ENCODE peak calls at places on chromosome 7, in nine cellular contexts. One of them, this sample, is unnamed. For H3K27me3, the result is how much of the 10 kb centered on the place peaks cover.

GRCh38 chr7:108455833-108456677 is at the start of gene NRCAM:
- DNase-seq in K562: peak
- DNase-seq in PC-3: no peak
- DNase-seq in fibroblast of lung: peak
- DNase-seq in mammary epithelial cell: peak
- DNase-seq in neural progenitor cell: peak
- DNase-seq in RWPE2: peak
- DNase-seq in hepatocyte: peak
- DNase-seq in esophagus muscularis mucosa: no peak
- DNase-seq in this sample: peak

GRCh38 chr7:52547301-52547920 is 488.0 kb upstream of the POM121L12 start:
- DNase-seq in fibroblast of lung: no peak
- DNase-seq in mammary epithelial cell: no peak
- DNase-seq in RWPE2: no peak
- DNase-seq in esophagus muscularis mucosa: no peak
- DNase-seq in K562: no peak
- DNase-seq in hepatocyte: peak
- DNase-seq in PC-3: no peak
- DNase-seq in neural progenitor cell: peak
- DNase-seq in this sample: no peak

GRCh38 chr7:81206217-81206616 is 287.4 kb upstream of the SEMA3C start:
- DNase-seq in esophagus muscularis mucosa: no peak
- DNase-seq in PC-3: no peak
- DNase-seq in mammary epithelial cell: no peak
- DNase-seq in neural progenitor cell: no peak
- DNase-seq in fibroblast of lung: no peak
- DNase-seq in hepatocyte: no peak
- DNase-seq in RWPE2: no peak
- DNase-seq in K562: no peak
- DNase-seq in this sample: no peak

GRCh38 chr7:14639329-14639728 is 263.2 kb downstream of the DGKB start:
- DNase-seq in PC-3: no peak
- DNase-seq in esophagus muscularis mucosa: no peak
- DNase-seq in mammary epithelial cell: no peak
- DNase-seq in hepatocyte: no peak
- DNase-seq in neural progenitor cell: no peak
- DNase-seq in K562: no peak
- DNase-seq in fibroblast of lung: no peak
- DNase-seq in RWPE2: no peak
- DNase-seq in this sample: no peak

GRCh38 chr7:112868609-112869008 is 78.4 kb upstream of the TMEM168 start:
- DNase-seq in RWPE2: no peak
- DNase-seq in mammary epithelial cell: no peak
- DNase-seq in fibroblast of lung: no peak
- DNase-seq in hepatocyte: no peak
- DNase-seq in K562: no peak
- DNase-seq in neural progenitor cell: no peak
- DNase-seq in esophagus muscularis mucosa: no peak
- DNase-seq in PC-3: no peak
- DNase-seq in this sample: no peak

GRCh38 chr7:1526271-1526754 is 4.2 kb upstream of the MAFK start:
- DNase-seq in esophagus muscularis mucosa: no peak
- DNase-seq in K562: no peak
- DNase-seq in hepatocyte: no peak
- DNase-seq in fibroblast of lung: no peak
- DNase-seq in mammary epithelial cell: no peak
- DNase-seq in PC-3: peak
- DNase-seq in RWPE2: no peak
- DNase-seq in neural progenitor cell: no peak
- DNase-seq in this sample: no peak

GRCh38 chr7:27046854-27047549 is 48.8 kb downstream of the HOXA1 start:
- DNase-seq in PC-3: peak
- DNase-seq in RWPE2: no peak
- DNase-seq in hepatocyte: no peak
- DNase-seq in K562: no peak
- DNase-seq in mammary epithelial cell: peak
- DNase-seq in fibroblast of lung: peak
- DNase-seq in neural progenitor cell: no peak
- DNase-seq in esophagus muscularis mucosa: no peak
- DNase-seq in this sample: no peak

GRCh38 chr7:67301667-67302066 is 305.0 kb downstream of the TYW1 start:
- DNase-seq in K562: no peak
- DNase-seq in esophagus muscularis mucosa: no peak
- DNase-seq in RWPE2: no peak
- DNase-seq in PC-3: no peak
- DNase-seq in fibroblast of lung: peak
- DNase-seq in neural progenitor cell: peak
- DNase-seq in hepatocyte: no peak
- DNase-seq in mammary epithelial cell: no peak
- DNase-seq in this sample: no peak

GRCh38 chr7:132410385-132410784 is 165.9 kb downstream of the PLXNA4 start:
- DNase-seq in esophagus muscularis mucosa: no peak
- DNase-seq in mammary epithelial cell: no peak
- DNase-seq in K562: no peak
- DNase-seq in fibroblast of lung: peak
- DNase-seq in neural progenitor cell: no peak
- DNase-seq in PC-3: no peak
- DNase-seq in hepatocyte: peak
- DNase-seq in RWPE2: no peak
- DNase-seq in this sample: no peak

DNA sequence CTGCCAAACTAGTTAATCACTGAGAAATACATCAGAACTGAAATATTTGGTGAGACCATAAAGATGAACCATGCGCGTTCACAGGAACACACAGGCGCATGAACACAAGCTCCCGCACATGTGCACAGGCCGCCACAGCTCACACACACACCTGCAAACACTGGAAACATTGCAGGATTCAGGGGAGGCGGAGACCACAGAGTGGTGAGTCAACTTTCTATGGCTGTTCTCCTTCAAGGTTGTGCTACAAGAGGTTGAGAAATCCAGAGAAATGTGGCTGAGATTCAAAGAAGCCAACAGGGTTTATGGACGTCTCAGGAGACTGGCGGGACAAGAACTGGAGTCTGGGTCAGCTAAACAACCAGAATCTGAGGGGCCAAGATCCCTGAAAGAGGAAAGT is 17.8 kb downstream of the ESYT2 start:
- DNase-seq in RWPE2: no peak
- DNase-seq in esophagus muscularis mucosa: no peak
- DNase-seq in hepatocyte: peak
- DNase-seq in PC-3: peak
- DNase-seq in mammary epithelial cell: peak
- DNase-seq in K562: peak
- DNase-seq in fibroblast of lung: peak
- DNase-seq in neural progenitor cell: no peak
- DNase-seq in this sample: no peak
- TF ChIP-seq CTCF in RWPE2: no peak
- TF ChIP-seq CTCF in esophagus muscularis mucosa: no peak
- TF ChIP-seq CTCF in hepatocyte: no peak
- TF ChIP-seq CTCF in PC-3: no peak
- TF ChIP-seq CTCF in mammary epithelial cell: no peak
- TF ChIP-seq CTCF in K562: no peak
- TF ChIP-seq CTCF in fibroblast of lung: no peak
- TF ChIP-seq CTCF in neural progenitor cell: no peak
- TF ChIP-seq CTCF in this sample: no peak

GRCh38 chr7:97107192-97107800 is 10.2 kb upstream of the SDHAF3 start:
- DNase-seq in mammary epithelial cell: no peak
- DNase-seq in fibroblast of lung: no peak
- DNase-seq in hepatocyte: no peak
- DNase-seq in PC-3: no peak
- DNase-seq in neural progenitor cell: no peak
- DNase-seq in esophagus muscularis mucosa: no peak
- DNase-seq in RWPE2: no peak
- DNase-seq in K562: no peak
- DNase-seq in this sample: no peak
- H3K27me3 ChIP-seq in mammary epithelial cell: under half
- H3K27me3 ChIP-seq in fibroblast of lung: under half
- H3K27me3 ChIP-seq in hepatocyte: under half
- H3K27me3 ChIP-seq in PC-3: under half
- H3K27me3 ChIP-seq in neural progenitor cell: under half
- H3K27me3 ChIP-seq in esophagus muscularis mucosa: under half
- H3K27me3 ChIP-seq in RWPE2: under half
- H3K27me3 ChIP-seq in K562: under half
- H3K27me3 ChIP-seq in this sample: under half

DNA sequence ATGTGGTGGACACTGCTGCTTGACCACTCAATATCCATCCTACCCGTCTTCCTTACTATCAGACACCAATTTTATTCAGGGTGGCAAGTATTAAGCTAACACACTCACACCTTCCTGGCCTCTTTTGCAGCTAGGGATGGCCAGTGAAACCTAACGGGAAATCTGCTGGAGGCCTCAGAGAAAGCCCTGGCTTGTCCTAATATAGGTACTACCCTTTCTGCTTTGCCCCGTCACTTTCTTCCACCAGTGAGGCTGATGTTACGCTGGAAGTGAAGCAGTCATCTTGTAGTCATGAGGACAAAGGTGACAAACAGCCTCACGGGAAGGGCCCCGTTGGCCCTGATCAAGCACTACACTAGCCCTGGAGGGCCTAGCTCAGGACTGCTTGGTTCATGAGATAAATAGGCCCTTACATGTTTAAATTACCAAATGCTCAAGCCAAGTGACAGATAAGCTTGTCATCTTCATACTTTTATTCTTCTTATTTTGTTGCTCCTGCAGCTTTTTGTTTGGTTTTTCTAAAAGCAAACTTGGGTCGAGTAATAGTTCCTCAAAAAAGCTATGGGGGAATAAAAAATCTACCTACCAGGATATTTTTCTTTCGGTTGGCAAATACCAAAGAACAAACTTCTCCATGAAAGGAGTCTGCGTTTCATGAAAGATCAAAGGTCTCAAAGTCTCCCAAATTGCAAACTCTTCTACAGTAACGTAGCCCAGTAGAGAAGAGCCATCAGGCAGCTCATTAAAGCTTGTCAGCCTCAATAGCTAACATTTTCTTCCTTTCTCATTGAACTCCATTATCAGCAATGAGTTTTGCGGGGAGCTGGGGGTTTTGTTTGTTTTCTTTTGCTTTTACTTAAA is 17.5 kb downstream of the CREB3L2 start:
- DNase-seq in K562: peak
- DNase-seq in mammary epithelial cell: no peak
- DNase-seq in PC-3: no peak
- DNase-seq in neural progenitor cell: no peak
- DNase-seq in esophagus muscularis mucosa: no peak
- DNase-seq in RWPE2: no peak
- DNase-seq in hepatocyte: no peak
- DNase-seq in fibroblast of lung: no peak
- DNase-seq in this sample: no peak
- H3K27ac ChIP-seq in K562: no peak
- H3K27ac ChIP-seq in mammary epithelial cell: no peak
- H3K27ac ChIP-seq in PC-3: no peak
- H3K27ac ChIP-seq in neural progenitor cell: no peak
- H3K27ac ChIP-seq in esophagus muscularis mucosa: peak
- H3K27ac ChIP-seq in RWPE2: no peak
- H3K27ac ChIP-seq in hepatocyte: peak
- H3K27ac ChIP-seq in fibroblast of lung: peak
- H3K27ac ChIP-seq in this sample: no peak

DNA sequence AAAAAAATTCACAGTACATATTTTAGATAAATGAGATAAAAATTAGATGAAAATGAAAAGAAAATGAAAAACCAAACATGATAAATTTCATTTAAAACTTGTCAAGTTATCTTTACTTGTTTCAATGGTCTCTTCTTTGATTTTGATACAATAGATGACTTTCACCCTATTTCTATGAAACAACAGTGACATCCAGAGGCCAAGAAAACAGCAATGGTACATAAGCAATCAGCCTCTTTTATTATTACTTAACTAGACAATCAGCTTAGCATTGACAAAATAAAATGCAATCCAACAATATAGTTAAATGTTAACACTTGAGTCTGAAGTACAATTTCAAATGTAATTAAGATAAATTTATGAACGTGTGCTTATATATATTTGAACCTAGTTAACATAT is 74.8 kb upstream of the GPR37 start:
- DNase-seq in mammary epithelial cell: no peak
- DNase-seq in esophagus muscularis mucosa: no peak
- DNase-seq in hepatocyte: peak
- DNase-seq in K562: no peak
- DNase-seq in RWPE2: no peak
- DNase-seq in fibroblast of lung: peak
- DNase-seq in neural progenitor cell: no peak
- DNase-seq in PC-3: peak
- DNase-seq in this sample: no peak
- TF ChIP-seq CTCF in mammary epithelial cell: peak
- TF ChIP-seq CTCF in esophagus muscularis mucosa: no peak
- TF ChIP-seq CTCF in hepatocyte: peak
- TF ChIP-seq CTCF in K562: no peak
- TF ChIP-seq CTCF in RWPE2: peak
- TF ChIP-seq CTCF in fibroblast of lung: no peak
- TF ChIP-seq CTCF in neural progenitor cell: peak
- TF ChIP-seq CTCF in PC-3: peak
- TF ChIP-seq CTCF in this sample: no peak

GRCh38 chr7:25553580-25554274 is 325.4 kb upstream of the NPVF start:
- DNase-seq in fibroblast of lung: no peak
- DNase-seq in PC-3: no peak
- DNase-seq in hepatocyte: no peak
- DNase-seq in esophagus muscularis mucosa: no peak
- DNase-seq in K562: no peak
- DNase-seq in RWPE2: no peak
- DNase-seq in neural progenitor cell: no peak
- DNase-seq in mammary epithelial cell: no peak
- DNase-seq in this sample: no peak

GRCh38 chr7:25557930-25558329 is 329.6 kb upstream of the NPVF start:
- DNase-seq in neural progenitor cell: no peak
- DNase-seq in PC-3: no peak
- DNase-seq in hepatocyte: no peak
- DNase-seq in mammary epithelial cell: no peak
- DNase-seq in esophagus muscularis mucosa: no peak
- DNase-seq in fibroblast of lung: no peak
- DNase-seq in K562: no peak
- DNase-seq in RWPE2: no peak
- DNase-seq in this sample: no peak

GRCh38 chr7:25557379-25557916 is 329.2 kb upstream of the NPVF start:
- DNase-seq in fibroblast of lung: no peak
- DNase-seq in PC-3: no peak
- DNase-seq in esophagus muscularis mucosa: no peak
- DNase-seq in mammary epithelial cell: no peak
- DNase-seq in hepatocyte: peak
- DNase-seq in RWPE2: no peak
- DNase-seq in neural progenitor cell: no peak
- DNase-seq in K562: no peak
- DNase-seq in this sample: no peak

GRCh38 chr7:25549315-25549933 is 321.1 kb upstream of the NPVF start:
- DNase-seq in esophagus muscularis mucosa: no peak
- DNase-seq in mammary epithelial cell: no peak
- DNase-seq in PC-3: no peak
- DNase-seq in K562: no peak
- DNase-seq in RWPE2: no peak
- DNase-seq in neural progenitor cell: peak
- DNase-seq in fibroblast of lung: no peak
- DNase-seq in hepatocyte: peak
- DNase-seq in this sample: no peak

DNA sequence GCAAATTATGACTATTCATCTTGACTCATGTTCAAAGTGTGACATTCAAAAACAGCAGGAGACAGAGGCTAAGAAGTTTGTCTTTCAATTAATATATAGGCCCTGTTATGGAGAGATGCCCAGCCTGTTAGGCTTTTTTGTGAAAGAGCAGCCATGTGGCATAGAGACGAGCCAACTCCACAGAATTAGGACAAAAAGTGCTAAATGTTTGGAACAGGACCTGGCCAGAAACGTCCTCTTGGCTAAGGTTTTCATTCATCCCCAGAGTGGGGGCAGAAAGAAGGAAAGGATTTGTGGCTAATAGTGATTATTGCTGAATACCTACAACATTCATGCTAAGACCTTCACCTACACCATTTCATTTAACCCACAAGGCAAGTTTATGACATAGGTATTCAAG is 324.7 kb upstream of the NPVF start:
- DNase-seq in RWPE2: no peak
- DNase-seq in hepatocyte: no peak
- DNase-seq in mammary epithelial cell: no peak
- DNase-seq in K562: no peak
- DNase-seq in esophagus muscularis mucosa: no peak
- DNase-seq in PC-3: no peak
- DNase-seq in neural progenitor cell: no peak
- DNase-seq in fibroblast of lung: no peak
- DNase-seq in this sample: no peak
- H3K27me3 ChIP-seq in RWPE2: under half
- H3K27me3 ChIP-seq in hepatocyte: under half
- H3K27me3 ChIP-seq in mammary epithelial cell: under half
- H3K27me3 ChIP-seq in K562: under half
- H3K27me3 ChIP-seq in esophagus muscularis mucosa: under half
- H3K27me3 ChIP-seq in PC-3: half or more
- H3K27me3 ChIP-seq in neural progenitor cell: under half
- H3K27me3 ChIP-seq in fibroblast of lung: under half
- H3K27me3 ChIP-seq in this sample: under half

This sample was measured in CD4-positive, alpha-beta T cell.